ENCODE peak calls at places on chromosomes 1 and 21, in five cellular contexts. V is cardiac muscle cell, F is IMR-90, D is esophagus squamous epithelium, S is GM23338. N is an unnamed sample.

GRCh38 chr1:109133815-109134214 is 19.9 kb downstream of the ELAPOR1 start:
- DNase-seq in V (peak), F (no peak), S (no peak), D (no peak), N (no peak)

GRCh38 chr1:107057197-107058133 is 991 bp downstream of the PRMT6 start:
- DNase-seq in S (peak), V (peak), D (no peak), F (peak), N (peak)

GRCh38 chr21:42164064-42164789 is 54.7 kb upstream of the ABCG1 start:
- DNase-seq in D (no peak), S (peak), F (no peak), V (peak), N (no peak)

GRCh38 chr1:204357551-204357950 is 2.2 kb downstream of the PLEKHA6 start:
- DNase-seq in F (no peak), D (no peak), V (peak), S (peak), N (no peak)

GRCh38 chr21:21860888-21861287 is 862.7 kb downstream of the NCAM2 start:
- DNase-seq in S (no peak), D (no peak), V (peak), F (peak), N (no peak)

GRCh38 chr1:222631611-222632208 is 13.8 kb downstream of the MIA3 start:
- DNase-seq in S (no peak), V (no peak), D (no peak), F (peak), N (no peak)

GRCh38 chr1:214549604-214550338 is 1.6 kb downstream of the PTPN14 start:
- DNase-seq in V (peak), D (no peak), F (peak), S (peak), N (no peak)

GRCh38 chr1:115118596-115118995 is 29.3 kb upstream of the TSPAN2 start:
- DNase-seq in F (no peak), V (no peak), S (no peak), D (no peak), N (no peak)

GRCh38 chr1:82903626-82904025 is 1095.3 kb downstream of the TTLL7 start:
- DNase-seq in F (no peak), D (no peak), V (no peak), S (no peak), N (no peak)

GRCh38 chr1:27549807-27550408 is 54.0 kb downstream of the AHDC1 start:
- DNase-seq in V (no peak), F (no peak), S (no peak), D (no peak), N (no peak)

GRCh38 chr1:27548136-27548853 is 55.6 kb downstream of the AHDC1 start:
- DNase-seq in S (no peak), D (no peak), V (no peak), F (no peak), N (no peak)

GRCh38 chr1:27545876-27546275 is 55.9 kb upstream of the WASF2 start:
- DNase-seq in V (no peak), S (no peak), F (no peak), D (no peak), N (no peak)

GRCh38 chr1:27548858-27549719 is 54.9 kb downstream of the AHDC1 start:
- DNase-seq in D (no peak), F (no peak), S (no peak), V (no peak), N (no peak)

GRCh38 chr1:27547220-27548116 is 56.5 kb downstream of the AHDC1 start:
- DNase-seq in F (no peak), S (peak), D (no peak), V (no peak), N (no peak)
- TF ChIP-seq CTCF in F (no peak), S (peak), D (no peak), V (peak), N (no peak)

DNA sequence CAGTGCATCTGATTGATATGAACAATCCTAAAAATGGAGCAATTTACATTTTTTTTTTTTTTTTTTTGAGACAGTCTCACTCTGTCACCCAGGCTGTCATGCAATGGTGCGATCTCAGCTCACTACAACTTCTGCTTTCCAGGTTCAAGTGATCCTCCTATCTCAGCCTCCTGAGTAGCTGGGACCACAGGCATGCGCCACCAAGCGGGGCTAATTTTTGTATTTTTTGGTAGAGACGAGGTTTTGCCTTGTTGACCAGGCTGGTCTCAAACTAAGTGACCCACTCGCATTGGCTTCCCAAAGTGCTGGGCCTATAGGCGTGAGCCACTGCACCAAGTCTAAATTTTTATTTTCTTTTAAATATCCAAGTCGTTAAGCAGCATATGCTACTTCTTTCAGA is 109.0 kb downstream of the FAF1 start:
- DNase-seq in F (no peak), V (no peak), D (no peak), S (peak), N (no peak)
- TF ChIP-seq CTCF in F (no peak), V (no peak), D (no peak), S (no peak), N (no peak)

GRCh38 chr1:50474859-50475809 is 51.9 kb upstream of the DMRTA2 start:
- DNase-seq in D (no peak), F (peak), V (no peak), S (peak), N (no peak)
- TF ChIP-seq CTCF in D (no peak), F (no peak), V (no peak), S (peak), N (no peak)

DNA sequence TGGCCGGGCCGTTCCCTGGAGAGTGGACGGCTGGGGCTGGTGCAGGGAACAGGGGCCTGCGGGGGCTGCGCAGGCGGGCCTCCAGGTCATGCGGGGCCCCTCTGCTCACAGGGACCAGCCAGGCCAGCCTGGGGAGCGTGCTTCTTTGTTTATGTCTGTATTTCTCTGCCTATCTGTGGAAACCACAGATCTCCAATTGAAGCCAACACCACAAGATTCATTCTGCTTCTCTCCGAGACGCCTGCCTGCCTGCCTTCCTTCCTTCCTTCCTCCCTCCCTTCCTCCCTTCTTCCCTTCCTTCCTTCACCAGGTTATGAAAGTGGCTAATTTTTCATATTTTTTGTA is 39.9 kb upstream of the HMGN1 start:
- DNase-seq in S (no peak), V (no peak), F (no peak), D (no peak), N (no peak)
- TF ChIP-seq CTCF in S (no peak), V (no peak), F (no peak), D (no peak), N (peak)

GRCh38 chr1:10419351-10419750 is 10.9 kb upstream of the CENPS start:
- DNase-seq in S (no peak), D (no peak), V (no peak), F (no peak), N (no peak)

GRCh38 chr1:10424651-10425050 is 5.6 kb upstream of the CENPS start:
- DNase-seq in D (no peak), S (no peak), V (no peak), F (no peak), N (no peak)

GRCh38 chr1:10428956-10429355 is 1.3 kb upstream of the CENPS start:
- DNase-seq in S (no peak), D (no peak), F (no peak), V (no peak), N (no peak)

GRCh38 chr1:10421637-10422036 is 8.6 kb upstream of the CENPS start:
- DNase-seq in F (no peak), V (no peak), D (no peak), S (no peak), N (no peak)

DNA sequence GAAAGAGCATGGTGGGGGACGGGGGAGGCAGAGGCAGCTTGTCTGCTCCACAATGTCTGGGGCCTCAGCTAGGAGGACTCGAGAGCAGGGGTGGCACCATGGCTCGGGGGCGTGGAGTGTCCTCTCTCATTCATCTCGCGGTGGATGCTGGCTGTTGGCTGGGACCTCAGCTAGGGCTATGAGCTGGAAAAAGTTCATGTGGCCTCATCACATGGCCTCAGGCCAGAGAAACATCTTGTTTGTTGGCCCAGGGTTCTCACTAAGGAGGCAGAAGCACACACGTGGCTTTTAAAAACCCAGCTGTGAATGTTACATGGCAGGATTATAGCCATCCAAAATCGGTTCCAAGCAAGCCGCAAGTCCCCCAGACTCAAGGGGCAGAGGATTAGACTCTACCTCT is 6.2 kb upstream of the CENPS start:
- DNase-seq in V (peak), D (no peak), S (no peak), F (peak), N (no peak)
- TF ChIP-seq CTCF in V (no peak), D (no peak), S (no peak), F (no peak), N (no peak)

N was measured in activated B cell treated with CpG ODN at 0.5 μM for 24 hours.